ENCODE peak calls at places on chromosome 7, in six cellular contexts. O is EL; N is thoracic aorta; X is stimulated activated naive CD8-positive, alpha-beta T cell treated with anti-CD3 and anti-CD28 coated beads, Interleukin-15, amount 100 ng/mL, for 72 hours; B is epithelial cell of prostate; Z is AG10803. D is an unnamed sample.

GRCh38 chr7:55567495-55568070 is 4.7 kb downstream of the VOPP1 start:
- DNase-seq in O (no peak), N (no peak), X (peak), B (no peak), Z (no peak), D (no peak)

GRCh38 chr7:32583791-32584190 is 88.5 kb downstream of the AVL9 start:
- DNase-seq in O (peak), N (no peak), X (no peak), B (no peak), Z (peak), D (no peak)

GRCh38 chr7:22667562-22668239 is 59.3 kb upstream of the IL6 start:
- DNase-seq in O (peak), N (no peak), X (no peak), B (peak), Z (peak), D (no peak)

GRCh38 chr7:157150825-157151412 is 12.2 kb downstream of the UBE3C start:
- DNase-seq in O (no peak), N (no peak), X (no peak), B (no peak), Z (peak), D (no peak)

GRCh38 chr7:132755538-132756481 is 179.5 kb upstream of the PLXNA4 start:
- DNase-seq in O (no peak), N (no peak), X (no peak), B (no peak), Z (no peak), D (no peak)

GRCh38 chr7:74479961-74480829 is 26.5 kb downstream of the GTF2IRD1 start:
- DNase-seq in O (peak), N (peak), X (no peak), B (no peak), Z (peak), D (no peak)

GRCh38 chr7:28747404-28747803 is 210.7 kb downstream of the TRIL start:
- DNase-seq in O (no peak), N (no peak), X (no peak), B (no peak), Z (no peak), D (no peak)

GRCh38 chr7:84022686-84023308 is 171.8 kb downstream of the SEMA3A start:
- DNase-seq in O (peak), N (no peak), X (no peak), B (no peak), Z (no peak), D (no peak)

GRCh38 chr7:55180821-55181542 is 162.2 kb downstream of the EGFR start:
- DNase-seq in O (no peak), N (no peak), X (no peak), B (no peak), Z (no peak), D (no peak)

GRCh38 chr7:6480323-6480660 is 32.5 kb upstream of the DAGLB start:
- DNase-seq in O (no peak), N (no peak), X (no peak), B (no peak), Z (peak), D (no peak)

GRCh38 chr7:147207988-147208387 is 1091.4 kb downstream of the CNTNAP2 start:
- DNase-seq in O (no peak), N (no peak), X (no peak), B (no peak), Z (no peak), D (no peak)

GRCh38 chr7:131947661-131948060 is 391.2 kb upstream of the PODXL start:
- DNase-seq in O (no peak), N (no peak), X (no peak), B (no peak), Z (no peak), D (no peak)

GRCh38 chr7:17408245-17408903 is 109.9 kb downstream of the AHR start:
- DNase-seq in O (peak), N (peak), X (no peak), B (peak), Z (peak), D (no peak)

GRCh38 chr7:94710256-94710655 is 54.3 kb upstream of the SGCE start:
- DNase-seq in O (peak), N (no peak), X (no peak), B (no peak), Z (no peak), D (no peak)

GRCh38 chr7:46315891-46316290 is 394.8 kb upstream of the IGFBP3 start:
- DNase-seq in O (peak), N (no peak), X (no peak), B (no peak), Z (peak), D (no peak)

GRCh38 chr7:130387306-130387627 is 7.0 kb downstream of the CPA1 start:
- DNase-seq in O (no peak), N (no peak), X (no peak), B (no peak), Z (no peak), D (no peak)

GRCh38 chr7:144118341-144118740 is 4.6 kb upstream of the OR2A14 start:
- DNase-seq in O (no peak), N (no peak), X (no peak), B (no peak), Z (no peak), D (no peak)

D was measured in cortex of kidney.